ENCODE peak calls at places on chromosomes 13 and 19, in nine cellular contexts. J is ascending aorta, G is foreskin fibroblast, H is cardiac fibroblast, L is left ventricle myocardium inferior, D is IMR-90, Y is adrenal gland, M is fibroblast of pulmonary artery, N is AG09309. I is an unnamed sample.

GRCh38 chr19:12015753-12016116 is 19.7 kb downstream of the ZNF433 start:
- DNase-seq in N (no peak), J (no peak), Y (no peak), H (no peak), G (no peak), L (no peak), D (no peak), M (no peak), I (no peak)

GRCh38 chr13:52848455-52849190 is at the start of gene PCDH8:
- DNase-seq in M (no peak), L (no peak), N (no peak), J (no peak), D (no peak), Y (no peak), G (no peak), H (no peak), I (no peak)

GRCh38 chr19:19211499-19212432 is at the start of gene NCAN:
- DNase-seq in G (no peak), J (no peak), H (no peak), M (no peak), L (no peak), D (no peak), Y (no peak), N (no peak), I (no peak)

GRCh38 chr13:27449936-27450828 is at the start of gene MTIF3:
- DNase-seq in J (peak; percentile 79), Y (peak; percentile 94), G (peak; percentile 85), N (peak; percentile 41), L (peak; percentile 92), M (peak; percentile 92), H (peak; percentile 92), D (peak; percentile 90), I (peak; percentile 90)

GRCh38 chr19:19334063-19334988 is 13.7 kb downstream of the MAU2 start:
- DNase-seq in Y (no peak), N (no peak), J (no peak), G (no peak), H (no peak), D (no peak), M (no peak), L (no peak), I (no peak)

GRCh38 chr19:8663920-8664670 is 33.7 kb downstream of the NFILZ start:
- DNase-seq in D (no peak), G (no peak), M (no peak), N (no peak), Y (no peak), H (no peak), L (no peak), J (no peak), I (no peak)

GRCh38 chr13:95059306-95059705 is 241.9 kb downstream of the ABCC4 start:
- DNase-seq in Y (no peak), G (no peak), H (no peak), D (no peak), N (no peak), M (no peak), L (no peak), J (no peak), I (no peak)

GRCh38 chr19:10419646-10420443 is 493 bp upstream of the PDE4A start:
- DNase-seq in J (no peak), L (no peak), N (no peak), Y (no peak), H (peak; percentile 61), G (peak; percentile 45), M (peak; percentile 56), D (peak; percentile 61), I (no peak)

GRCh38 chr19:42634409-42635232 is 39.9 kb upstream of the CEACAM8 start:
- DNase-seq in Y (no peak), L (no peak), J (no peak), N (no peak), H (peak; percentile 55), D (peak; percentile 20), G (no peak), M (peak; percentile 41), I (peak; percentile 29)

GRCh38 chr19:40539070-40539469 is 37.6 kb upstream of the SHKBP1 start:
- DNase-seq in M (no peak), Y (no peak), J (no peak), H (peak; percentile 18), N (no peak), G (no peak), L (no peak), D (no peak), I (no peak)
- TF ChIP-seq CTCF in M (peak; percentile 15), Y (no peak), J (no peak), H (no peak), N (no peak), G (no peak), L (no peak), D (peak; percentile 2), I (no peak)

GRCh38 chr19:49689133-49690072 is at the start of gene ADM5:
- DNase-seq in J (no peak), D (no peak), Y (peak; percentile 70), G (no peak), L (peak; percentile 50), M (no peak), H (no peak), N (no peak), I (peak; percentile 26)
- H3K4me3 ChIP-seq in J (peak within 1 kb of the TSS; percentile 65), D (peak within 1 kb of the TSS; percentile 69), Y (peak within 1 kb of the TSS; percentile 37), G (peak within 1 kb of the TSS; percentile 72), L (peak within 1 kb of the TSS; percentile 67), M (peak within 1 kb of the TSS; percentile 55), H (peak within 1 kb of the TSS; percentile 53), N (peak within 1 kb of the TSS; percentile 61), I (peak within 1 kb of the TSS; percentile 36)

GRCh38 chr19:15120135-15121026 is 13.2 kb downstream of the SYDE1 start:
- DNase-seq in L (no peak), N (no peak), D (no peak), J (no peak), Y (no peak), H (no peak), M (no peak), G (no peak), I (no peak)
- TF ChIP-seq CTCF in L (no peak), N (no peak), D (no peak), J (no peak), Y (no peak), H (no peak), M (no peak), G (no peak), I (no peak)

GRCh38 chr13:108575430-108575829 is 54.0 kb upstream of the MYO16 start:
- DNase-seq in J (no peak), L (no peak), N (no peak), D (no peak), M (no peak), H (no peak), Y (no peak), G (no peak), I (no peak)
- H3K4me3 ChIP-seq in J (no peak overlapping the region), L (no peak overlapping the region), N (no peak overlapping the region), D (no peak overlapping the region), M (no peak overlapping the region), H (no peak overlapping the region), Y (no peak overlapping the region), G (no peak overlapping the region), I (no peak overlapping the region)

GRCh38 chr13:29654384-29654783 is 58.9 kb upstream of the SLC7A1 start:
- DNase-seq in D (no peak), H (no peak), Y (no peak), L (no peak), M (no peak), N (no peak), J (no peak), G (no peak), I (no peak)
- TF ChIP-seq CTCF in D (no peak), H (no peak), Y (no peak), L (no peak), M (no peak), N (no peak), J (no peak), G (no peak), I (no peak)

GRCh38 chr13:111066544-111066943 is 48.6 kb upstream of the ARHGEF7 start:
- DNase-seq in J (no peak), G (no peak), Y (peak; percentile 48), H (no peak), N (no peak), D (no peak), L (peak; percentile 30), M (no peak), I (no peak)
- H3K4me3 ChIP-seq in J (no peak overlapping the region), G (no peak overlapping the region), Y (peak overlapping the region; percentile 81), H (no peak overlapping the region), N (no peak overlapping the region), D (no peak overlapping the region), L (peak overlapping the region; percentile 81), M (no peak overlapping the region), I (no peak overlapping the region)

GRCh38 chr19:46404039-46404883 is 9.1 kb downstream of the CCDC8 start:
- DNase-seq in G (peak; percentile 55), L (peak; percentile 64), N (no peak), J (no peak), D (peak; percentile 31), H (no peak), Y (no peak), M (peak; percentile 41), I (no peak)

GRCh38 chr19:46408611-46409039 is 4.7 kb downstream of the CCDC8 start:
- DNase-seq in M (peak; percentile 62), D (peak; percentile 28), L (peak; percentile 84), H (no peak), N (no peak), Y (peak; percentile 73), J (no peak), G (peak; percentile 72), I (no peak)

GRCh38 chr19:46402725-46403124 is 10.6 kb downstream of the CCDC8 start:
- DNase-seq in J (no peak), Y (no peak), D (no peak), G (no peak), N (no peak), M (no peak), H (no peak), L (no peak), I (no peak)

GRCh38 chr19:46407891-46408426 is 5.4 kb downstream of the CCDC8 start:
- DNase-seq in D (no peak), Y (no peak), H (no peak), J (no peak), M (no peak), N (no peak), L (no peak), G (no peak), I (no peak)

DNA sequence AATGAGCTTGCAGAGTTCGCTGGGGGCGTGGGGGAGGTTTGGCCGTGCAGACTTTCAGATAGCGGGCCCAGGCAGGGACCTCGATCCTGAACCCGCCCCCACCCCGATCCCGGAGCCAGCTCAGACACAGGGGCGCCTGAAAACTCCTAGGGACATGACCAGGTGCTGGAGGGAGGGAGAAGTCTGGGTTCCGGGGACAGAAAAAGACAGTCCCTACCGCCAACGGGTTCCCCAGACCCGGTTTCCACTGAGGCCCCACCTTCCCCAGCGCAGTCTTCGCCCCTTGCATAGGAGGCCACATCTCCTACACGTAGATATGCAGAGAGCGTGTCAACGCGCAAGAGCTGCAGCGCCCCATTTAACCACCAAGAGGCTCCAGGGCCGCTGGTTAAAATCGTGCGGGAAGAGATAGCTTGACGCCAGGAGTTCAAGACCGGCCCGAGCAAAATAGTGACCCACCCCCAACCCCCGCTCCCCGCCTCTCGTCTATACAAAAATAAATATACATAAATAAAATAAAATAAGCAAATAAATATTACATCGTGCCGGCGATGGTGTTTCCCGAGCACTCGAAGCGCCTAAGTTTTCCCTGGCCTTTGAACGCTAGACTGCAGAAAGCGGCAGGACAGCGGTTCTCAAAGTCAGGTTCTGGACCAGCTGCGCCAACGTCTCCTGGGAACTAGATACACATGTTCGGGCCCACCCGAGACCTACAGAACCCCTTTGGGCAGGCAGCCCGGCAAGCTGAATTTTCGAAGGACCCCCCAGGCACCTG is 8.3 kb downstream of the CCDC8 start:
- DNase-seq in G (peak; percentile 50), L (no peak), D (no peak), N (no peak), J (no peak), H (no peak), Y (no peak), M (peak; percentile 63), I (no peak)
- TF ChIP-seq CTCF in G (no peak), L (peak; percentile 26), D (no peak), N (peak; percentile 7), J (peak; percentile 11), H (no peak), Y (peak; percentile 12), M (peak; percentile 27), I (peak; percentile 17)

I was measured in bronchial epithelial cell.